ENCODE peak calls at places on chromosomes 1 and 21, in ten cellular contexts. M, U, D, Y, R, S, P, I, B and Q are unnamed samples.

GRCh38 chr21:37455504-37455911 is 88.9 kb downstream of the DYRK1A start:
- DNase-seq in M (no peak), U (peak), D (no peak), Y (peak), R (no peak), S (peak), P (peak), I (no peak), B (no peak), Q (no peak)

GRCh38 chr1:197572169-197572568 is 203.1 kb downstream of the DENND1B start:
- DNase-seq in M (no peak), U (no peak), D (no peak), Y (no peak), R (no peak), S (no peak), P (no peak), I (no peak), B (no peak), Q (no peak)

GRCh38 chr21:44817914-44818635 is at the start of gene SUMO3:
- DNase-seq in M (peak), U (peak), D (peak), Y (peak), R (peak), S (peak), P (peak), I (peak), B (peak), Q (no peak)

GRCh38 chr1:185488673-185489311 is 171.7 kb upstream of the IVNS1ABP start:
- DNase-seq in M (no peak), U (no peak), D (peak), Y (no peak), R (no peak), S (no peak), P (no peak), I (no peak), B (peak), Q (no peak)

GRCh38 chr1:84930831-84931230 is 37.8 kb upstream of the LPAR3 start:
- DNase-seq in M (no peak), U (no peak), D (no peak), Y (no peak), R (no peak), S (no peak), P (no peak), I (no peak), B (no peak), Q (no peak)

GRCh38 chr1:115679141-115679611 is 37.4 kb downstream of the VANGL1 start:
- DNase-seq in M (peak), U (peak), D (peak), Y (peak), R (peak), S (no peak), P (peak), I (peak), B (peak), Q (no peak)

GRCh38 chr1:198638441-198638840 is 399 bp upstream of the PTPRC start:
- DNase-seq in M (no peak), U (no peak), D (no peak), Y (no peak), R (no peak), S (no peak), P (no peak), I (no peak), B (no peak), Q (no peak)

GRCh38 chr1:36520056-36520455 is 37.3 kb upstream of the CSF3R start:
- DNase-seq in M (no peak), U (no peak), D (no peak), Y (no peak), R (no peak), S (no peak), P (no peak), I (no peak), B (no peak), Q (no peak)

GRCh38 chr1:19374402-19374801 is 62.3 kb downstream of the SLC66A1 start:
- DNase-seq in M (no peak), U (no peak), D (no peak), Y (no peak), R (no peak), S (peak), P (no peak), I (peak), B (no peak), Q (no peak)

GRCh38 chr1:53909946-53910345 is 16.0 kb downstream of the DIO1 start:
- DNase-seq in M (no peak), U (peak), D (no peak), Y (peak), R (no peak), S (no peak), P (peak), I (no peak), B (no peak), Q (no peak)

GRCh38 chr21:38223893-38224540 is 32.8 kb upstream of the KCNJ15 start:
- DNase-seq in M (peak), U (peak), D (no peak), Y (peak), R (peak), S (no peak), P (peak), I (no peak), B (no peak), Q (no peak)

GRCh38 chr1:160860840-160861505 is 1.7 kb downstream of the CD244 start:
- DNase-seq in M (no peak), U (no peak), D (no peak), Y (no peak), R (no peak), S (no peak), P (no peak), I (no peak), B (no peak), Q (no peak)

GRCh38 chr1:63782982-63783381 is 9.2 kb downstream of the ROR1 start:
- DNase-seq in M (no peak), U (no peak), D (no peak), Y (no peak), R (no peak), S (no peak), P (no peak), I (no peak), B (no peak), Q (no peak)

GRCh38 chr1:31099283-31100063 is 34.0 kb upstream of the PUM1 start:
- DNase-seq in M (no peak), U (no peak), D (no peak), Y (no peak), R (no peak), S (no peak), P (no peak), I (no peak), B (no peak), Q (no peak)

GRCh38 chr1:159214149-159214760 is 9.6 kb downstream of the ACKR1 start:
- DNase-seq in M (peak), U (peak), D (no peak), Y (peak), R (peak), S (peak), P (peak), I (peak), B (no peak), Q (no peak)

GRCh38 chr1:199242601-199243000 is 603.8 kb downstream of the PTPRC start:
- DNase-seq in M (no peak), U (no peak), D (no peak), Y (no peak), R (no peak), S (no peak), P (no peak), I (no peak), B (no peak), Q (no peak)

GRCh38 chr1:147472953-147473734 is 68.2 kb upstream of the BCL9 start:
- DNase-seq in M (peak), U (peak), D (no peak), Y (peak), R (peak), S (no peak), P (peak), I (no peak), B (no peak), Q (no peak)

GRCh38 chr1:234559917-234560676 is 49.9 kb downstream of the IRF2BP2 start:
- DNase-seq in M (no peak), U (no peak), D (no peak), Y (no peak), R (no peak), S (no peak), P (no peak), I (no peak), B (no peak), Q (no peak)

GRCh38 chr1:119139393-119139792 is 1.1 kb downstream of the WARS2 start:
- DNase-seq in M (no peak), U (no peak), D (no peak), Y (no peak), R (no peak), S (no peak), P (no peak), I (no peak), B (no peak), Q (no peak)

GRCh38 chr21:45330075-45330781 is 42.5 kb upstream of the POFUT2 start:
- DNase-seq in M (peak), U (peak), D (no peak), Y (peak), R (peak), S (no peak), P (peak), I (peak), B (peak), Q (peak)

GRCh38 chr1:173201968-173202367 is 5.2 kb downstream of the TNFSF4 start:
- DNase-seq in M (no peak), U (no peak), D (no peak), Y (no peak), R (no peak), S (no peak), P (no peak), I (no peak), B (no peak), Q (no peak)

GRCh38 chr21:38139380-38140168 is 117.2 kb upstream of the KCNJ15 start:
- DNase-seq in M (peak), U (peak), D (no peak), Y (peak), R (no peak), S (no peak), P (peak), I (peak), B (no peak), Q (no peak)

GRCh38 chr1:150615346-150616201 is 13.8 kb downstream of the ENSA start:
- DNase-seq in M (no peak), U (no peak), D (no peak), Y (no peak), R (no peak), S (no peak), P (no peak), I (no peak), B (no peak), Q (no peak)

GRCh38 chr21:28193189-28193588 is 799.5 kb downstream of the LTN1 start:
- DNase-seq in M (no peak), U (no peak), D (no peak), Y (peak), R (no peak), S (no peak), P (no peak), I (no peak), B (no peak), Q (no peak)

GRCh38 chr1:47593001-47593568 is 155.2 kb downstream of the FOXD2 start:
- DNase-seq in M (no peak), U (no peak), D (no peak), Y (no peak), R (no peak), S (no peak), P (no peak), I (no peak), B (no peak), Q (no peak)

GRCh38 chr1:232221790-232222499 is 408.0 kb downstream of the SIPA1L2 start:
- DNase-seq in M (no peak), U (peak), D (no peak), Y (peak), R (peak), S (no peak), P (no peak), I (peak), B (no peak), Q (no peak)

GRCh38 chr1:18530567-18531502 is 50.1 kb downstream of the KLHDC7A start:
- DNase-seq in M (no peak), U (no peak), D (no peak), Y (no peak), R (no peak), S (peak), P (no peak), I (no peak), B (no peak), Q (no peak)

GRCh38 chr1:235873045-235873444 is 6.3 kb upstream of the LYST start:
- DNase-seq in M (no peak), U (no peak), D (no peak), Y (no peak), R (no peak), S (no peak), P (no peak), I (no peak), B (no peak), Q (no peak)

GRCh38 chr1:216140650-216141547 is 282.3 kb downstream of the USH2A start:
- DNase-seq in M (no peak), U (peak), D (no peak), Y (peak), R (no peak), S (no peak), P (peak), I (no peak), B (no peak), Q (no peak)

GRCh38 chr1:22039594-22040347 is 12.7 kb upstream of the CDC42 start:
- DNase-seq in M (no peak), U (peak), D (peak), Y (peak), R (peak), S (peak), P (peak), I (no peak), B (peak), Q (no peak)

GRCh38 chr1:29895201-29895600 is 658.9 kb downstream of the PTPRU start:
- DNase-seq in M (no peak), U (no peak), D (no peak), Y (no peak), R (no peak), S (no peak), P (no peak), I (no peak), B (no peak), Q (no peak)

GRCh38 chr1:102790997-102791396 is 317.3 kb downstream of the COL11A1 start:
- DNase-seq in M (peak), U (no peak), D (no peak), Y (peak), R (no peak), S (no peak), P (peak), I (no peak), B (no peak), Q (no peak)

GRCh38 chr1:201376107-201376463 is 1.4 kb downstream of the TNNT2 start:
- DNase-seq in M (no peak), U (no peak), D (no peak), Y (no peak), R (no peak), S (no peak), P (no peak), I (no peak), B (no peak), Q (no peak)
- H3K4me3 ChIP-seq in M (no peak), U (no peak), D (peak), Y (no peak), R (no peak), S (no peak), P (no peak), I (no peak), B (no peak), Q (no peak)

DNA sequence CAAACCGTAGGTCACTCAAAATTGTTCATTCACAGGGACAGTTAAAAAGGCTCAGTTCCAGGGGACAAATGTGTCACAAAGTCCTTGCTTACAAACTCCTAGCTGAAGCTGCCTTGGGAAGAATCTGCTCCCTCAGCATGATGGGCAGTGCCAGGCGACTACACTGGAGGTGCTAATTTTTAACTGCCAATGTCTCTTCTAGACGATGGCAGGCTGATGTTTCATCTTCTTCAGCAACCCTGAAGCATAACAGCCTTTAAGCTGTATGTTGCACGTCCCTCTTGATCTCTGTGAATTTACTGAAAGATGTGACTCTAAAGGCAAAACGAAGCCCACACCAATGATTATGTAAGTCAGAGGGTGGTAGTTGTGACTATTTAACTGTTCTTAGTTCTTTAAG is 11.3 kb downstream of the COA7 start:
- DNase-seq in M (no peak), U (no peak), D (no peak), Y (no peak), R (no peak), S (no peak), P (no peak), I (no peak), B (no peak), Q (no peak)
- TF ChIP-seq CTCF in M (no peak), U (no peak), D (no peak), Y (no peak), R (no peak), S (no peak), P (no peak), I (no peak), B (no peak), Q (no peak)

GRCh38 chr1:203508463-203508862 is 14.5 kb downstream of the OPTC start:
- DNase-seq in M (no peak), U (no peak), D (peak), Y (no peak), R (no peak), S (peak), P (no peak), I (no peak), B (no peak), Q (no peak)

GRCh38 chr1:203516906-203517305 is 23.0 kb downstream of the OPTC start:
- DNase-seq in M (no peak), U (no peak), D (no peak), Y (no peak), R (no peak), S (no peak), P (no peak), I (no peak), B (no peak), Q (no peak)

GRCh38 chr1:203511513-203511912 is 17.6 kb downstream of the OPTC start:
- DNase-seq in M (no peak), U (no peak), D (no peak), Y (no peak), R (no peak), S (no peak), P (no peak), I (no peak), B (no peak), Q (no peak)

GRCh38 chr1:203517426-203517974 is 23.5 kb downstream of the OPTC start:
- DNase-seq in M (no peak), U (no peak), D (no peak), Y (no peak), R (no peak), S (no peak), P (no peak), I (no peak), B (no peak), Q (no peak)

GRCh38 chr1:203512830-203513578 is 19.1 kb downstream of the OPTC start:
- DNase-seq in M (peak), U (peak), D (no peak), Y (peak), R (peak), S (no peak), P (peak), I (peak), B (peak), Q (peak)
- H3K4me3 ChIP-seq in M (no peak), U (no peak), D (no peak), Y (no peak), R (no peak), S (no peak), P (no peak), I (no peak), B (no peak), Q (no peak)

DNA sequence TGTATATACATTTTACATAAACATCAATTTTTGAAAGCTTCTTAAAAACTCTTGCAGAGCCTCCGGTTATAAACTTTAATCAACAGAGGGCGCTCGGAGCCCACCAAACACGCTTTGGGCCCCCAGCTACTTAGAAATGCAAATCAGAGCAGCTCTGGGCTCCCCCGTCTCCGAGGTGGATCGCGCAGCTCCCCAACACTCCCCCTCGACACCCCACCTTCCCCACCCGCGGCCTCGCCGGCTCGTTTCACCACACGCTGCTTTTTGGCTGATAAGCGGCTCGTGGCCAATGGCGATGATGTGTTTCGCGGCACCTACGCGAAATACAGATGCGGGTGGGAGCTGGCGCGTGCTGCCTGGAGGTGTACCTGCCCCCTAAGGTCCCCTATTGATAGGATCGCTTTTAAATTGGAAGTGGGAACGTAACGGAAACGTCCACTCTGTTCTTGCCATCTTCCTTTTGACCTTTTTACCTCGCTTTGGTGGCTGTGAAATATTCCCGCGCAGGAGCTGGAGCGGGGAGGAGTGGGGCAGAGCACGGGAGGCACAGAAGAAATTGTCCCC is 1.6 kb upstream of the KIF26B start:
- DNase-seq in M (peak), U (peak), D (peak), Y (peak), R (peak), S (peak), P (peak), I (peak), B (peak), Q (no peak)
- TF ChIP-seq CTCF in M (peak), U (peak), D (peak), Y (peak), R (peak), S (peak), P (peak), I (peak), B (peak), Q (peak)

DNA sequence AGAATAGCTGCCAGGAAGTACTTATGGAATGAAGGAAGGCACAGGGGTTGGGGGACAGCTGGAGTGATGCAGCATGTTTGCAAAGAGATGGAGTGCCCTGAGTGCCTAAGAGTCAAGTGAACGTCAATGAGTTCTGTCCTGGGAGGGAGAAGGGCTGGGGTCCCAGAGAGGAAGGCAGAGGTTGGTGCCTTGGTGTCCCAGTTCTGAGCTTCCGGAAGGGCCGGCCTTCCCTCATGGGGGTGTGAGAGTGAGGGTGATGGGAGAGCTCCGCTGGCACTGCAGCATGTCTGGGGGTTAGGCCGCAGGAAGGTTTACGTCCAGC is 17.6 kb downstream of the NES start:
- DNase-seq in M (no peak), U (no peak), D (no peak), Y (no peak), R (no peak), S (no peak), P (no peak), I (no peak), B (no peak), Q (no peak)
- H3K4me3 ChIP-seq in M (peak), U (no peak), D (peak), Y (no peak), R (no peak), S (peak), P (no peak), I (peak), B (no peak), Q (no peak)

DNA sequence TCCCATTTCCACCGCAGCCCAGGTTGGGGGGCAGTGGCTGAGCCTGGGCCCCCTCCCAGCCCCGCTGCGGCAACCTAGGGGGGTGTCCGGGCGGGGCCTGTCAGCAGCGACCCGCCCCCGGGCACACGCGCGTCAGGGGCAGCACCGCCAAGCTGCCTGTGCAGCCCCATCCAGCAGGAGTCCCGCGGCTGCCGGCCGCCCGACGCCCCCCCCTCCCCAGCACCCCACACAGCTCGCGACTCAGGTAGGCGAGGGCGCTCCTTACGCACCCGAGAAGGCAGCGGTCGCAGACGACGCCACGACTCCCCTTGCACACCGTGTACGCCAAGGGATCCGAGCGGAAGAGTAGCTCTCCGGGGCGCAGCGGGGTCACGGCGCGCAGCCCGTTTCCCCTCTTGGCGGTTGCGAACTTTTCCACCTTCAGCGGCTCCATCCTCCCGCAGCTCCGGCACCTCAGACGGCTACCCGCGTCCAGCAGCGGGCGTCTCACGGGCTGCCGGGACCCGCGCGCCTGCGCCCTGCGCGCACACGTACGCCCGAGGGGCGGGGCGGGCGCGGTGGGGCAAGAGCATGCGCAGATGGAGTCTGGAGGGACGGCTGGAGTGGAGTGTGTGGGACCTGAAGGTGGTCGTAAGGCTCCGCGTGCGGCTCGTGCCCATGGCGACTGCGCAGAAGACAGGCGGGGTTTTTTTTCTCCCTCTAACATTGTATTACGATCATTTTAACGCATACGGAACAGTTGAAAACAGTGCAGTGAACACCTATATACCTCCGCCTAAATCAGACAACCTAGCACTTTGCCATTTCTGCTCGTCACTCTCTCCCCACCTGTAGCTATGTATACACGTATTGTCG is at the start of gene SMYD3:
- DNase-seq in M (peak), U (peak), D (peak), Y (peak), R (peak), S (peak), P (peak), I (peak), B (peak), Q (no peak)
- TF ChIP-seq CTCF in M (peak), U (peak), D (peak), Y (peak), R (no peak), S (no peak), P (no peak), I (peak), B (peak), Q (peak)